ENCODE peak calls at places on chromosomes 16 and 17, in four cellular contexts. P is endothelial cell of umbilical vein, N is mesendoderm, O is keratinocyte. Y is an unnamed sample.

GRCh38 chr16:17508303-17508702 is 37.5 kb upstream of the XYLT1 start:
- DNase-seq in P (no peak), N (no peak), O (no peak), Y (no peak)

GRCh38 chr17:11006530-11006929 is 168.6 kb upstream of the PIRT start:
- DNase-seq in P (no peak), N (no peak), O (no peak), Y (no peak)

GRCh38 chr17:76458580-76459490 is 5.9 kb upstream of the UBE2O start:
- DNase-seq in P (peak; percentile 54), N (peak; percentile 86), O (no peak), Y (peak; percentile 54)

GRCh38 chr16:50152386-50152806 is 710 bp upstream of the TENT4B start:
- DNase-seq in P (no peak), N (no peak), O (no peak), Y (peak; percentile 60)

GRCh38 chr17:28717578-28718316 is at the start of gene RAB34:
- DNase-seq in P (peak; percentile 60), N (peak; percentile 98), O (no peak), Y (no peak)

GRCh38 chr17:83062011-83062817 is 17.2 kb upstream of the METRNL start:
- DNase-seq in P (no peak), N (no peak), O (no peak), Y (no peak)

GRCh38 chr16:102060-102855 is 24.2 kb downstream of the MPG start:
- DNase-seq in P (peak; percentile 65), N (no peak), O (no peak), Y (no peak)

GRCh38 chr17:32551186-32551955 is 64.6 kb downstream of the CDK5R1 start:
- DNase-seq in P (peak; percentile 76), N (no peak), O (peak; percentile 45), Y (peak; percentile 67)

GRCh38 chr16:2023098-2023925 is 3.4 kb upstream of the NHERF2 start:
- DNase-seq in P (peak; percentile 92), N (peak; percentile 90), O (peak; percentile 62), Y (peak; percentile 87)
- H3K27ac ChIP-seq in P (peak overlapping the region; percentile 56), N (peak overlapping the region; percentile 40), O (no peak overlapping the region), Y (no peak overlapping the region)

DNA sequence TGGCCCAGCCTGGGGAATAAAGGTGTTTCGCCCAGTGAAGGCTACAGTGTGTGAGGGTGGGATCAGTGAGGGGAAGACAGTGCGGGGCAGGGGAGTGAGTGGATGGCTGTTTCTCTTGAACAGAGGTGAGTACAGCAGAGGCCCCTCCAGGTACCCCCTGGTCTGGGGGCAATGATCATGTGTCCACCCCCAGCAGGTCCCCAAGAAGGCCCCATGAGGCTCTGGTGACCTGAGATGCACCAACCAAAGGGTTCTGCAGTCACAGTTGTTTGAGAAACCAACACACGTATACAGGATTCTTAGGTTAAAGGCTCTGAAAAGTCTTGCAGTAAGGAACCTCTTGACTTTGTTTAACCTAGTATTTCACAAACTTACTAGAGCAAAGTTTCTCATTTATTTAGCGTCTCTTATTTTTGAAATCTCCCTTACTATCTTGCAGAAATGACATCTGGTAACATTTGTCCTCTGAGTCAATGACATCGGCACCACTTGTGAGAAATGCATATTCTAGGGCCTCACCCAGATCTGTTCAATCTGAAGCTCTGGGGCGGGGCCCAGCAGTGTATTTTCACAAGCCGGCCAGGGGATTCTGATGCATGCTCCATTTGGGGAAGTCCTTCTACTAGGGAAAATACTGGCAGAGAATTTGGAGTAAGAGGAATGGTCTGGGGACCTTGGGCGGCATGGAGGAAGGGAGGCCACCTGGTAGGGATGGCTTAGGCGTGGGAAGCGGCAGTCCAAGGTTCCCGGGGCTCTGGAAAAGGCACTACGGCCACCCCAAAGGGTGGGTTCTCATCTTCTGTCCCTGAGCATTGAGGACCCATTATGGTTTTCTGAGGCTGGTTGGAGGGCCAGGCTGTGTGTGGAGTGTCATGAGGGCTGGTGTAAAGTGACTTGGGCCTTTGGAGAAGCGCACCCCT is 217.3 kb downstream of the NTN1 start:
- DNase-seq in P (no peak), N (no peak), O (no peak), Y (no peak)
- H3K9ac ChIP-seq in P (no peak overlapping the region), N (no peak overlapping the region), O (no peak overlapping the region), Y (no peak overlapping the region)

GRCh38 chr16:73037331-73037745 is 10.6 kb downstream of the ZFHX3 start:
- DNase-seq in P (no peak), N (peak; percentile 51), O (no peak), Y (peak; percentile 72)
- H3K4me2 ChIP-seq in P (no peak overlapping the region), N (no peak overlapping the region), O (no peak overlapping the region), Y (peak overlapping the region; percentile 15)

GRCh38 chr17:66702106-66702936 is 132.6 kb upstream of the CACNG5 start:
- DNase-seq in P (no peak), N (no peak), O (no peak), Y (no peak)
- H3K27ac ChIP-seq in P (no peak overlapping the region), N (no peak overlapping the region), O (no peak overlapping the region), Y (no peak overlapping the region)